ENCODE peak calls at places on chromosome 16, in seven cellular contexts. H is SW 1271; J is T-helper 2 cell; C is stimulated activated CD4-positive, alpha-beta T cell treated with anti-CD3 and anti-CD28 coated beads, Interleukin-15, amount 100 ng/mL, for 24 hours; S is dorsolateral prefrontal cortex; N is NCI-H446; X is GM06990. I is an unnamed sample.

GRCh38 chr16:2148714-2149629 is 547 bp downstream of the RAB26 start:
- DNase-seq in H (no peak), J (peak), C (peak), S (no peak), N (peak), X (peak), I (no peak)

GRCh38 chr16:85306071-85306792 is 194.0 kb upstream of the CIBAR2 start:
- DNase-seq in H (no peak), J (peak), C (peak), S (peak), N (no peak), X (peak), I (peak)

GRCh38 chr16:53055603-53056527 is 1.1 kb downstream of the CHD9 start:
- DNase-seq in H (peak), J (peak), C (peak), S (no peak), N (no peak), X (no peak), I (no peak)

GRCh38 chr16:1678500-1679098 is 520 bp downstream of the JPT2 start:
- DNase-seq in H (peak), J (peak), C (peak), S (no peak), N (peak), X (no peak), I (peak)

GRCh38 chr16:4636196-4636595 is 11.6 kb downstream of the MGRN1 start:
- DNase-seq in H (no peak), J (no peak), C (no peak), S (no peak), N (no peak), X (no peak), I (no peak)

GRCh38 chr16:56732832-56733231 is 2.9 kb downstream of the NUP93 start:
- DNase-seq in H (no peak), J (peak), C (peak), S (no peak), N (no peak), X (no peak), I (no peak)

GRCh38 chr16:779561-779960 is 8.6 kb downstream of the RPUSD1 start:
- DNase-seq in H (no peak), J (no peak), C (no peak), S (no peak), N (no peak), X (no peak), I (no peak)

GRCh38 chr16:50547340-50547865 is 793 bp upstream of the NKD1 start:
- DNase-seq in H (peak), J (peak), C (peak), S (no peak), N (no peak), X (peak), I (peak)

GRCh38 chr16:60123387-60124023 is 1389.4 kb upstream of the GOT2 start:
- DNase-seq in H (no peak), J (no peak), C (no peak), S (no peak), N (no peak), X (no peak), I (no peak)

GRCh38 chr16:1080801-1081733 is 8.5 kb downstream of the SSTR5 start:
- DNase-seq in H (no peak), J (no peak), C (no peak), S (no peak), N (no peak), X (no peak), I (no peak)

GRCh38 chr16:89358030-89359005 is 132.0 kb downstream of the ANKRD11 start:
- DNase-seq in H (no peak), J (peak), C (peak), S (no peak), N (no peak), X (no peak), I (peak)

GRCh38 chr16:49756971-49757743 is 98.8 kb downstream of the ZNF423 start:
- DNase-seq in H (no peak), J (no peak), C (no peak), S (no peak), N (no peak), X (no peak), I (no peak)

GRCh38 chr16:84367750-84368320 is 503 bp upstream of the ATP2C2 start:
- DNase-seq in H (no peak), J (no peak), C (no peak), S (no peak), N (no peak), X (no peak), I (no peak)

GRCh38 chr16:83392743-83393142 is 415.0 kb upstream of the HSBP1 start:
- DNase-seq in H (no peak), J (no peak), C (no peak), S (no peak), N (no peak), X (no peak), I (no peak)

GRCh38 chr16:54158986-54159385 is 127.6 kb downstream of the IRX3 start:
- DNase-seq in H (no peak), J (no peak), C (no peak), S (no peak), N (no peak), X (no peak), I (no peak)

GRCh38 chr16:9072806-9073341 is 18.6 kb upstream of the HAPSTR1 start:
- DNase-seq in H (no peak), J (peak), C (peak), S (no peak), N (no peak), X (peak), I (no peak)